ENCODE peak calls at places on chromosomes 2 and 18, in nine cellular contexts. S is transverse colon, X is stomach, Q is foreskin fibroblast, R is neural progenitor cell, J is fibroblast of lung, G is GM12865, O is tibial artery, Z is neural crest cell. I is an unnamed sample.

GRCh38 chr2:63064197-63064596 is 13.6 kb downstream of the OTX1 start:
- DNase-seq in O (no peak), Q (no peak), Z (no peak), X (no peak), S (no peak), G (no peak), J (no peak), R (no peak), I (no peak)

GRCh38 chr2:42105330-42106256 is 57.8 kb downstream of the PKDCC start:
- DNase-seq in X (peak; percentile 45), Z (no peak), J (no peak), O (peak; percentile 31), Q (no peak), R (no peak), G (peak; percentile 87), S (peak; percentile 67), I (no peak)

GRCh38 chr2:18180031-18180610 is 301.7 kb downstream of the KCNS3 start:
- DNase-seq in Q (no peak), R (no peak), S (no peak), O (no peak), J (no peak), Z (no peak), X (no peak), G (no peak), I (no peak)

GRCh38 chr2:20113004-20113796 is 61.8 kb upstream of the LAPTM4A start:
- DNase-seq in G (no peak), O (no peak), R (no peak), J (no peak), X (no peak), Z (no peak), Q (no peak), S (no peak), I (no peak)

GRCh38 chr2:121529439-121530209 is 1.1 kb upstream of the RNU4ATAC start:
- DNase-seq in Z (peak; percentile 61), O (peak; percentile 29), J (peak; percentile 68), Q (peak; percentile 42), S (peak; percentile 55), X (peak; percentile 44), R (peak; percentile 85), G (no peak), I (peak; percentile 28)

GRCh38 chr18:70650878-70651277 is 362.0 kb downstream of the SOCS6 start:
- DNase-seq in J (no peak), O (no peak), Z (no peak), X (no peak), R (no peak), S (no peak), G (no peak), Q (no peak), I (no peak)

GRCh38 chr18:74420926-74421325 is 36.2 kb downstream of the DIPK1C start:
- DNase-seq in S (no peak), R (no peak), O (no peak), Q (no peak), Z (no peak), G (no peak), J (no peak), X (no peak), I (no peak)

GRCh38 chr2:189555243-189555642 is 25.3 kb downstream of the SLC40A1 start:
- DNase-seq in O (no peak), R (no peak), Q (no peak), X (no peak), J (no peak), S (no peak), G (no peak), Z (no peak), I (no peak)

GRCh38 chr2:81328968-81329367 is 1024.4 kb upstream of the LRRTM1 start:
- DNase-seq in S (no peak), Z (no peak), Q (no peak), J (no peak), G (no peak), O (no peak), R (no peak), X (no peak), I (no peak)

GRCh38 chr2:81327916-81328315 is 1023.4 kb upstream of the LRRTM1 start:
- DNase-seq in Z (no peak), Q (no peak), R (no peak), X (no peak), O (no peak), J (no peak), G (no peak), S (no peak), I (no peak)

DNA sequence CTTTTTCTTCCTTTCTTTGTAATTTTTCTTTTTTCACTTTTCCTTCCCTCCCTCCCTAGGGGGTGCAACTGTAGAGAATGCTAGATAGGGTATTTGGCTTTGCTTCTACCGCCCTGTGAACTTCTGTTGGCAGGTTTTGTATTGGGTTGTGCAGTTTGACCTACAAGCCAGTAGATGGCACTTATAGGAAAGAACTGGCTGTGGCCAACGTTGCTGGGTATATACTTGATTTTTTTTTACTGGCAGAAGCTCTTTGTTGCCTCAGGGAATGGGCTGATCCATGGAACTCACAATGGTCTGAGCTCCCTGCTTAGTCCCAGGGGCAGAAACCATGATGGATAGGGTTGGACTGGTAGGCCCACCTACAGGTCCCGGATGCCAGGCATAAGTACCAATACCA is 1019.5 kb upstream of the LRRTM1 start:
- DNase-seq in O (no peak), J (no peak), R (peak; percentile 62), Q (no peak), G (peak; percentile 2), Z (no peak), X (no peak), S (no peak), I (no peak)
- TF ChIP-seq CTCF in O (no peak), J (no peak), R (peak; percentile 64), Q (no peak), G (no peak), Z (peak; percentile 64), X (no peak), S (no peak), I (no peak)

GRCh38 chr2:120392923-120393322 is 47.0 kb downstream of the INHBB start:
- DNase-seq in Q (no peak), S (no peak), J (no peak), R (no peak), Z (no peak), X (no peak), O (no peak), G (no peak), I (no peak)

GRCh38 chr2:120393456-120393855 is 47.5 kb downstream of the INHBB start:
- DNase-seq in S (no peak), R (no peak), Q (no peak), O (no peak), X (peak; percentile 14), Z (no peak), G (no peak), J (no peak), I (no peak)

GRCh38 chr2:120394764-120395163 is 48.8 kb downstream of the INHBB start:
- DNase-seq in G (no peak), O (no peak), J (no peak), X (peak; percentile 16), Q (no peak), R (no peak), S (no peak), Z (no peak), I (no peak)

GRCh38 chr2:120390381-120391055 is 44.6 kb downstream of the INHBB start:
- DNase-seq in X (peak; percentile 21), O (peak; percentile 16), J (no peak), Q (no peak), S (peak; percentile 5), Z (no peak), R (no peak), G (no peak), I (no peak)

GRCh38 chr2:120391905-120392665 is 46.1 kb downstream of the INHBB start:
- DNase-seq in O (peak; percentile 15), Q (no peak), S (peak; percentile 2), X (peak; percentile 11), Z (no peak), R (no peak), G (no peak), J (no peak), I (no peak)
- TF ChIP-seq CTCF in O (no peak), Q (no peak), S (no peak), X (no peak), Z (no peak), R (no peak), G (no peak), J (no peak), I (no peak)

DNA sequence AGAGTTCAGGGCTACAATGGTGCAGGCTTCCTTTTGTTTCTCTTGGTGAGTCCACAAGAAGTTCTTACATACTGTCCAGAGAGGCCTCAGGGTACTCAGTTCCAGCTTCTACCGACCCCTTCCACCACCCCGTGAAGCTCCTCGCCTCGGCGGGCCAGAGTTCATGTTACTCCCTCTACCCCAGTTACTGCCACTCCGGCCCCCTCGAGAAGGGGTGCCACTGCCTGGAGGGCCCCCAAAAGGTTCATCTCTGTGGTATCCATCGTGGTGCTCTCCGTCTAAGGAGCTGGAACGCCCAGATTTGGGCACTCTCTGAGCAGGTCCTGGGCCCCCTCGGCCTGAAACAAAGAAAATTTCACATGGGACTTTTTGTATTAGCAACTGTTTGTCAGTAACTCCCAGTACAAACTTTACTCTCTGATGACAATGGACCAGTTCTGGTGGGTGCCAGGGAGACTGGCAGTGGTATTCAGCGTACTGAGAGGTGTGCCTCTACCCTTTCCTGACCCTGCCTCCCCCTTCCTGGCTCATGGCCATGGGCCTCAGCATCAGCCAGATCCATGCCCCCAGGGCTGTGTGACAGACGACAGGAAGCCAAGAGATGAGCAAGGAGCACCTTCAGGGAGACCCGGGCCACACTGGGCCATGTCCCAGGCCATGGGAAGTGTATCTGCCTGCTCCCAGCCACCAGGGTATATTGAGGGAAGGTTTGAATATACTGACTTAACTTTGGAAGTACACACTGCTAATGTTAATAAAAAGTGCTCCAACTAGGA is 5.1 kb downstream of the SFT2D3 start:
- DNase-seq in G (no peak), R (no peak), O (no peak), J (no peak), S (no peak), Q (no peak), Z (no peak), X (no peak), I (no peak)
- TF ChIP-seq CTCF in G (no peak), R (no peak), O (no peak), J (no peak), S (no peak), Q (no peak), Z (no peak), X (no peak), I (no peak)

GRCh38 chr2:45986509-45986908 is 310.7 kb upstream of the EPAS1 start:
- DNase-seq in O (peak; percentile 58), X (no peak), R (no peak), G (no peak), Z (no peak), J (no peak), Q (no peak), S (peak; percentile 21), I (no peak)
- TF ChIP-seq CTCF in O (no peak), X (no peak), R (no peak), G (no peak), Z (no peak), J (no peak), Q (no peak), S (no peak), I (no peak)

GRCh38 chr18:23964282-23965238 is 50.0 kb upstream of the TTC39C start:
- DNase-seq in G (peak; percentile 52), Z (no peak), R (no peak), X (no peak), Q (no peak), O (no peak), S (peak; percentile 52), J (no peak), I (no peak)
- TF ChIP-seq CTCF in G (no peak), Z (no peak), R (no peak), X (no peak), Q (no peak), O (no peak), S (peak; percentile 56), J (no peak), I (no peak)

GRCh38 chr2:45889053-45889452 is 237.6 kb downstream of the PRKCE start:
- DNase-seq in J (peak; percentile 18), G (peak; percentile 69), Z (no peak), O (no peak), X (no peak), R (peak; percentile 33), Q (no peak), S (peak; percentile 32), I (no peak)
- TF ChIP-seq CTCF in J (no peak), G (peak; percentile 25), Z (peak; percentile 33), O (no peak), X (no peak), R (peak; percentile 15), Q (no peak), S (no peak), I (peak; percentile 21)

I was measured in astrocyte of the cerebellum.